ENCODE peak calls at places on chromosomes 4 and X, in nine cellular contexts. U is cardiac fibroblast, A is IMR-90, S is Peyer's patch, K is fibroblast of the aortic adventitia, C is foreskin fibroblast, N is AG04450, G is psoas muscle, M is mucosa of descending colon. X is an unnamed sample.

GRCh38 chr4:3873446-3874415 is 107.5 kb downstream of the ADRA2C start:
- DNase-seq in K (no peak), G (no peak), C (no peak), A (no peak), N (no peak), U (no peak), M (no peak), S (peak), X (no peak)

GRCh38 chr4:80014531-80014930 is 58.5 kb downstream of the ANTXR2 start:
- DNase-seq in U (no peak), G (no peak), N (no peak), K (no peak), M (no peak), S (no peak), A (peak), C (no peak), X (no peak)

GRCh38 chr4:1045595-1046201 is 34.3 kb downstream of the FGFRL1 start:
- DNase-seq in S (peak), K (no peak), N (no peak), U (no peak), C (no peak), M (peak), A (no peak), G (peak), X (no peak)

GRCh38 chrX:19799319-19800182 is 87.8 kb downstream of the SH3KBP1 start:
- DNase-seq in G (no peak), C (peak), K (peak), M (no peak), N (no peak), S (no peak), A (peak), U (peak), X (no peak)

GRCh38 chrX:37956223-37956622 is 50.1 kb upstream of the SYTL5 start:
- DNase-seq in C (no peak), A (no peak), U (no peak), N (no peak), G (no peak), K (no peak), S (no peak), M (no peak), X (no peak)

GRCh38 chr4:33940281-33940680 is 2304.0 kb downstream of the ARAP2 start:
- DNase-seq in C (peak), K (peak), A (no peak), N (no peak), G (no peak), M (no peak), U (peak), S (no peak), X (no peak)

GRCh38 chrX:151153086-151153485 is 23.3 kb upstream of the GPR50 start:
- DNase-seq in S (no peak), U (peak), K (peak), C (peak), A (peak), N (no peak), G (no peak), M (no peak), X (no peak)

GRCh38 chrX:25011589-25012432 is 4.0 kb downstream of the ARX start:
- DNase-seq in N (no peak), U (no peak), G (no peak), A (no peak), K (no peak), C (no peak), S (no peak), M (no peak), X (no peak)

GRCh38 chr4:61556277-61556676 is 356.2 kb downstream of the ADGRL3 start:
- DNase-seq in C (no peak), N (no peak), A (no peak), U (peak), M (no peak), K (no peak), G (no peak), S (no peak), X (no peak)

GRCh38 chrX:46588263-46588662 is 14.7 kb downstream of the CHST7 start:
- DNase-seq in S (no peak), U (peak), C (no peak), N (no peak), M (no peak), G (peak), A (peak), K (peak), X (peak)

GRCh38 chr4:124636793-124637192 is 75.7 kb downstream of the ANKRD50 start:
- DNase-seq in C (no peak), S (no peak), N (no peak), M (no peak), K (no peak), A (no peak), G (no peak), U (no peak), X (peak)

GRCh38 chrX:120774611-120775010 is 101.1 kb downstream of the CT47B1 start:
- DNase-seq in K (peak), N (no peak), G (no peak), A (no peak), S (no peak), U (peak), C (no peak), M (no peak), X (no peak)

GRCh38 chr4:48831532-48832015 is 686 bp downstream of the OCIAD1 start:
- DNase-seq in G (no peak), N (no peak), U (peak), K (no peak), M (no peak), A (peak), S (no peak), C (no peak), X (no peak)

GRCh38 chr4:159358226-159358625 is 255.3 kb downstream of the RAPGEF2 start:
- DNase-seq in C (peak), A (peak), M (no peak), U (peak), K (peak), S (no peak), N (peak), G (no peak), X (peak)

GRCh38 chr4:5370286-5370685 is 319.0 kb downstream of the STK32B start:
- DNase-seq in A (peak), C (no peak), S (no peak), U (no peak), N (peak), K (no peak), G (no peak), M (no peak), X (no peak)

GRCh38 chrX:13966071-13966850 is 63.4 kb downstream of the GEMIN8 start:
- DNase-seq in S (no peak), M (no peak), U (peak), G (no peak), N (no peak), A (no peak), C (no peak), K (no peak), X (no peak)

GRCh38 chrX:135194684-135195083 is 23.5 kb upstream of the CT55 start:
- DNase-seq in U (no peak), G (no peak), N (no peak), S (no peak), A (no peak), C (no peak), M (peak), K (no peak), X (no peak)

GRCh38 chrX:140733766-140734342 is 24.3 kb downstream of the LINC00632 start:
- DNase-seq in C (peak), N (no peak), M (no peak), G (no peak), K (peak), A (peak), U (peak), S (no peak), X (no peak)

GRCh38 chr4:1201851-1202525 is 29.6 kb upstream of the SPON2 start:
- DNase-seq in C (peak), S (peak), U (peak), M (peak), K (no peak), G (peak), N (peak), A (peak), X (no peak)

GRCh38 chr4:86594559-86595425 is 677 bp downstream of the PTPN13 start:
- DNase-seq in K (peak), U (peak), A (peak), S (peak), G (peak), M (no peak), C (peak), N (peak), X (peak)
- TF ChIP-seq CTCF in K (peak), U (peak), A (peak), S (no peak), G (no peak), M (no peak), C (peak), N (peak), X (peak)

DNA sequence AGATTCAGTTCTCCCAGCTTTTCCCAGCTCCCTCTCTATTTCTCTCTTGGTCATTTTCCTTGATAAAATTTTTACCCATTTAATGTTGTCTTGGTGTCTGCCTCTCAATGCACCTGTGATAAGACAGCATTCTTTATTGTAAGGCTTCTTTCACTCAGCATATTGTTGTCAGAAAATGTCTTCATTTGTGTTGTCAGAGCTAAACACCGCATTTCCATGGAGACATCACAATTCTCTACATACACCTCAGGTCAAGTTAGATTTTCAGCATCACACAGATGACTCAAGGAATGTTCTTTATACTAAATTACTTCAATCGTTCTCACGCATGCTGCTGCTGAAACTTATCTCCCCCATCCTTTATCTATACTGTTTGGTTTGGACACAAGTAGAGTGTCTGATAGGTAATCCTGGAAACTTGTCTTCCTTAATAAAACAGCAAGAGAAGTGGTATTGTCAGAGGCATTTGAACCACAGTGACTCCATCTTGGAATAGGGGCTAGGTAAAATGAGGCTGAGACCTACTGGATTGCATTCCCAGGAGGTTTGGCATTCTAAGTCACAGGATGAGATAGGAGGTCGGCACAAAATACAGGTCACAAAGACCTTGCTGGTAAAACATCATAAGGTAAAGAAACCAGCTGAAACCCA is 41.3 kb upstream of the EFHC2 start:
- DNase-seq in G (no peak), U (no peak), K (no peak), C (no peak), M (no peak), S (no peak), A (no peak), N (no peak), X (no peak)
- H3K4me3 ChIP-seq in G (no peak), U (no peak), K (no peak), C (no peak), M (no peak), S (no peak), A (no peak), N (no peak), X (no peak)

DNA sequence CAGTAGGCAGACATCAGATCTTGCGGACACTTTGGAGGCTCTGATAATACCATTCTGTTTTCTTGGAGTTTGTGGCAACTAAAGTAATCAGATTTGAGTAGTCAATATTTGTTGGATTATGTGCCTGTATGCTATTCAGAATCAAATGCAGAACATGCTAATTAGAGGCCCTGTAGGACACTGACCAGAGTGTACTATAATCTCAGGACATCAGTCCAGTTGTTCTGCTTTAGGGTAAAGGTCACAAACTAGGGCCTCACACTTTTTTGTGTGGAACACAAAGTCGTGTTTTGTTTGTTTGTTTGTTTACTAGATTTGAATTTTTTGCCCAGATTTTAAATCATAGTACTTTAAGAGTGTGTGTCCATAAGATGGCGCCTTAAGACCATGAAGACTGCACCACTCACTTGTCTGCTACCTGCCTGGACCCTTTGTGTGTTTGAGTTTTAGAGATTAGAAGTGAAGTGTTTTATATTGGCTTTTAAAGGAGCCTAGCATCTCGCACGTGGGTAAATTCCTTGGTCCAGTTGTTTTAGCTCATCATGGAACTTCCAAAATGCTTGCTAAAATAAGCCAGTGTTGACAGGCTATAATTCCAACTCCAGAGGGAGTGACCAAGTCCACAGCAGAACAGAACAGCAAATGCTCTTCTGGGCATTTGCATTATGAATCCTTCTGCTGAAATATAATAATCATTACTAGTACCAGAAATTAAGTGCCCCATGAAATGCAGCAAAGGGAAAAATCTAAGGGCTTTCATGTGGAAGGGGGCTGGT is 34.7 kb downstream of the IL13RA1 start:
- DNase-seq in M (no peak), C (no peak), A (no peak), K (no peak), U (peak), N (no peak), S (no peak), G (no peak), X (no peak)
- TF ChIP-seq CTCF in M (no peak), C (no peak), A (peak), K (no peak), U (no peak), N (no peak), S (no peak), G (no peak), X (no peak)

DNA sequence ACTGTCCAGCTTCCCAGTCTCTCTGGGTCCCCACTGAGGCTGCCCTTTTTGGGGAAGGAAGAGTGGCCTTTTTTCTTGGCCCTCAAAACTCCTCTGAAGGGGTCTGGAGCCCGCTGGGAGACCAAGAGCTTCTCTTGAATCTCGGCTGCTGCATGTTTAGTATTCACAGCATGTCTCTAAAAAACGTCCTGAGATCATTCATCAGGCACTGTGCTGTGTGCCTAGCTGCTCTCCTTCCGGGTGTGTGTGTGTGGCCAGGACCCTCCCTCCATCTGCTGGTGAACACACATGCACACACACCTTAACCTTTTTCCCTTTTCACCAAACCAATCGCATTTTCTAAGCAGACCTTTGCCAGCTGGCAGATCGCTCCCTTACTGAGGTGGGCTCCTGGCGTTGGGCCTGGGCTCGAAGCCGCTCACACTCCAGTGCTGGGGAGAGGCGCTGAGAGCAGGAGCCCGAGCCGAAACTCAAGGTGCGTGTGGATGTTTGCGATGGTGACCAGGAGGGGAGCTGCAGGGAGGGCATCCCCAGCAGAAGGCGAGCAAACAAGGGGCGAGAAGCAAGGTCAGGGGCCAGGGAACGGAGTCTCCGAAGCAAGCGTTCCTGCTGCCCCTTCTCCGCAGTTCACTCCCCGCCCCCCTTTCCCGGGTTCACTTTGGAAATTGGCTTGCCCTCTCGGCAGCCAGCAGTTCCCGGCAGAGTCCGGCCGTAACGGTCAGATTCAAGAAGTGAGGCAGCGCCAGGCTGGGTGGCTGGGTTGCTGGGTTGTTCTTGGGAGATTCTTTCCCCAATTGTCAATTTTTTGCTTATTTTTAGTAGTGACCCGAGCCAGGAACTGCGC is 605 bp upstream of the FRMPD3 start:
- DNase-seq in M (no peak), K (no peak), S (no peak), N (no peak), A (no peak), G (no peak), C (no peak), U (no peak), X (no peak)
- H3K4me3 ChIP-seq in M (no peak), K (peak), S (no peak), N (peak), A (no peak), G (peak), C (peak), U (peak), X (peak)

GRCh38 chrX:133249659-133250058 is 31.5 kb upstream of the TFDP3 start:
- DNase-seq in N (no peak), G (no peak), S (no peak), C (no peak), U (peak), M (no peak), K (peak), A (no peak), X (no peak)
- TF ChIP-seq CTCF in N (no peak), G (no peak), S (no peak), C (no peak), U (no peak), M (no peak), K (peak), A (peak), X (peak)

DNA sequence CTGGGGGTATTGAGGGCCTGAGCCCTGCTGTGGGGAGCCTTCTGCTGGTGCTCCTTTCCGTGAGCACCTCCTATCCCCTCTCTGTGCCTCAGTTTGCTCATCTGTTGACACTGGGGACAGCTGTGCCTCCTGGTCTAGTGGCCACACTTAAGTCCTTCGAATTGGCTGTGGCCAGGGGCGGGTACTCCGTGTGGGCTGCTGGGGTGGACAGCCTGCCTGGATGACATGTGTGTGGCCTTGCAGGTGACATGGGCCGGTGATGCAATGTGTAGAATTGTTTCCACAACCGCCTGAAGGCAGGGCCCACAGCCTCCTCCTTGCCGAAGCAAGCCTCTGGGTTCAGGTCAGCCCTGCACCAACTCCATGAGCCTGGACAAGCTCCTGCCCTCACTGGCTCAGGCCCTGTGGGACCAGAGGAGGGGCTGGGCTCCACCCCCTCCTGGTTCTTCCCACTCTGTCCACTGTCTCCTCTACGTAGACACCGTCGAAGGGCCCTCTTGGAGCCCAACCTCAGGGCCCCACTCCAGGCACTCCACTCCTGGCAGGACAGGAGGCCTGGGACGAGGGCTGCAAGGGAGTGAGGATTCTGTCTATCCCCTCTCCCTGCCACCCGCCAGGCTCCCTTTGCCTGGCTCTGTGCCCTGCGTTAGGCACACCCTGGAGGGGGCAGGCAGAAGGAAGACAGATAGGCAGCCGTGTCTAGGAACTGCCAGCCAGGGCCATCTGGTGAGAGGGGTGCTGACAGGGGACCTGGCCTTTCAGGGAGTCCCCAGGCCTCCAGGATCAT is 1.2 kb downstream of the SH3BP2 start:
- DNase-seq in G (peak), S (peak), K (peak), A (no peak), M (peak), C (peak), U (peak), N (no peak), X (no peak)
- H3K4me3 ChIP-seq in G (peak), S (peak), K (peak), A (peak), M (peak), C (peak), U (peak), N (peak), X (peak)